ENCODE peak calls at places on chromosomes 4 and X, in ten cellular contexts. C is Caco-2, W is HCT116, V is astrocyte, Q is tibial nerve, O is IMR-90, S is stomach, J is vagina, P is cardiac muscle cell, G is BJ. A is an unnamed sample.

GRCh38 chr4:59920414-59920813 is 1279.7 kb upstream of the ADGRL3 start:
- DNase-seq in C (no peak), W (no peak), V (no peak), Q (no peak), O (no peak), S (no peak), J (no peak), P (no peak), G (no peak), A (no peak)

GRCh38 chrX:152632445-152633097 is 5.1 kb upstream of the GABRQ start:
- DNase-seq in C (peak; percentile 46), W (peak; percentile 16), V (no peak), Q (peak; percentile 78), O (peak; percentile 24), S (peak; percentile 56), J (peak; percentile 6), P (peak; percentile 49), G (no peak), A (peak; percentile 67)

GRCh38 chr4:6281436-6282144 is 11.9 kb downstream of the WFS1 start:
- DNase-seq in C (no peak), W (no peak), V (no peak), Q (no peak), O (no peak), S (no peak), J (no peak), P (no peak), G (no peak), A (no peak)

GRCh38 chrX:131735127-131735526 is 191.3 kb downstream of the OR13H1 start:
- DNase-seq in C (no peak), W (no peak), V (no peak), Q (no peak), O (no peak), S (no peak), J (no peak), P (no peak), G (no peak), A (no peak)

GRCh38 chrX:69412661-69413060 is 91.5 kb upstream of the NALF2 start:
- DNase-seq in C (no peak), W (no peak), V (no peak), Q (no peak), O (no peak), S (no peak), J (no peak), P (no peak), G (no peak), A (no peak)

GRCh38 chrX:103877571-103877970 is 45.5 kb upstream of the RAB9B start:
- DNase-seq in C (no peak), W (no peak), V (no peak), Q (no peak), O (no peak), S (no peak), J (no peak), P (no peak), G (no peak), A (no peak)

GRCh38 chr4:8095956-8096689 is 62.5 kb downstream of the ABLIM2 start:
- DNase-seq in C (no peak), W (no peak), V (no peak), Q (no peak), O (peak; percentile 18), S (no peak), J (no peak), P (no peak), G (no peak), A (no peak)

GRCh38 chr4:85555210-85555609 is 80.3 kb downstream of the ARHGAP24 start:
- DNase-seq in C (no peak), W (no peak), V (no peak), Q (no peak), O (no peak), S (no peak), J (no peak), P (no peak), G (no peak), A (no peak)

GRCh38 chr4:142497606-142498005 is 348.5 kb downstream of the INPP4B start:
- DNase-seq in C (no peak), W (no peak), V (no peak), Q (no peak), O (no peak), S (no peak), J (no peak), P (peak; percentile 12), G (no peak), A (no peak)

GRCh38 chr4:152956650-152957436 is 20.7 kb downstream of the FHDC1 start:
- DNase-seq in C (peak; percentile 7), W (no peak), V (peak; percentile 59), Q (no peak), O (peak; percentile 64), S (peak; percentile 46), J (no peak), P (peak; percentile 19), G (no peak), A (no peak)

GRCh38 chr4:42391981-42392380 is 5.3 kb upstream of the SHISA3 start:
- DNase-seq in C (no peak), W (no peak), V (no peak), Q (no peak), O (no peak), S (no peak), J (no peak), P (no peak), G (no peak), A (no peak)

GRCh38 chr4:145731026-145731425 is 51.1 kb downstream of the C4orf51 start:
- DNase-seq in C (no peak), W (no peak), V (peak; percentile 57), Q (no peak), O (peak; percentile 90), S (peak; percentile 76), J (no peak), P (peak; percentile 30), G (no peak), A (no peak)

GRCh38 chr4:27974339-27974738 is 1113.7 kb downstream of the STIM2 start:
- DNase-seq in C (no peak), W (no peak), V (no peak), Q (no peak), O (no peak), S (no peak), J (no peak), P (no peak), G (no peak), A (no peak)

GRCh38 chr4:131430302-131430701 is 1718.8 kb upstream of the PCDH10 start:
- DNase-seq in C (no peak), W (no peak), V (no peak), Q (no peak), O (no peak), S (no peak), J (no peak), P (no peak), G (no peak), A (no peak)

DNA sequence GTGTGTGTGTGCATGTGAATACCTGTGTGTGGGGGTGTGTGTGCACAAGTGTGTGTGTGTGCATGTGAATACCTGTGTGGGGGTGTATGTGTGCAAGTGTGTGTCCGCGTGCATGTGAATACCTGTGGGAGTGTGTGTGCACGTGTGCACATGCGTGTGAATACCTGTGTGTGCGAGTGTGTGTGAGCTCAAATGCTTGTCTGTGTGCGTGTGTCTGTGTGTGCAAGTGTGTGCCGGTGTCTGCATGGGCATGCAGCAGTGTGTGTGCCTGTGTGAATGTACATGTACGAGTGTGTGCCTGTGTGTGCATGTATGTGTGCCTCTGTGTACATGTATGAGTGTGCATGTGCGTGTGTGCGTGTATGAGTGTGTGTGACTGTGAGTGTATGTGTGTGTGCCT is 5.0 kb downstream of the DOK7 start:
- DNase-seq in C (no peak), W (no peak), V (no peak), Q (no peak), O (no peak), S (no peak), J (no peak), P (no peak), G (no peak), A (no peak)
- H3K27me3 ChIP-seq in C (no peaks in the 10 kb centered on the region), W (no peaks in the 10 kb centered on the region), V (peaks cover 14% of the 10 kb centered on the region), Q (no peaks in the 10 kb centered on the region), O (peaks cover 40% of the 10 kb centered on the region), S (no peaks in the 10 kb centered on the region), J (no peaks in the 10 kb centered on the region), P (no peaks in the 10 kb centered on the region), G (peaks cover 13% of the 10 kb centered on the region), A (no peaks in the 10 kb centered on the region)

DNA sequence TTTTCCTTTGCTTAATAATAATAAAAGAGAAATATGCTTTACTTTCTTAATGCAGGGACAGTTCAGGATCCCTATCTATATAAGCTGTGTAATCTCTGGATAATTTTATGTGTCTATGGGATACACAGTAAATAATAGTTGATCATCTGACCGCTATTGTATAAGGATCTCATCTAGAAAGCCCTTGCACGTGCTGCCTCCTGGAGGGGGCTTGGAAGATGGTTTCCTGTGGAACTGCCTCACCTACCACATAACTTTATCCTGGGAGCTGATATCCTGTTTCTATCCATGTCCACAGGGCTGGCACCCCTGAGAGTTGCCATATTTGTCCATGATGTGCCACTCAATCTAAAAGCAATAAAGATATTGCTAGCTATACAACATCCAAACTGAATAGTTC is 139.3 kb upstream of the FRMPD4 start:
- DNase-seq in C (peak; percentile 2), W (no peak), V (no peak), Q (no peak), O (no peak), S (no peak), J (no peak), P (peak; percentile 11), G (no peak), A (no peak)
- TF ChIP-seq CTCF in C (no peak), W (no peak), V (no peak), Q (no peak), O (no peak), S (no peak), J (no peak), P (no peak), G (no peak), A (no peak)

DNA sequence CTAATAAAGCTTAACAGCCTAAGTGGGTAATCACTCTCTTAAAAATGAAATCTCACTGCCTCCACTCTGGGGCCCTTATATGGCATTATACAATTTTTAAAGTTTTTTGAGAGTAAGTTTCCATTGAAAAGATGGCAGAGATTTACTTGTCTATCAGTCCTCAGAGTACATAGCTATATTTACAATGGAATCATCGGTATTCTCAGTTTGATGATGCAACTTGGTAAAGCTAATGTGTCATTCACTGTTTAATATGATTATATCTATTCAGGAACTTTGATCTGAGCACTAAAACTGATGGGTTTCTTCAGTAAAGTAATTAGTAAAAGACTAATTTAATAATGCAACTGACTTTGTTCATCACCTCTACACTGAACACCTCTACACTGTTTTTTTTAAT is 51.6 kb downstream of the CT47B1 start:
- DNase-seq in C (no peak), W (no peak), V (no peak), Q (no peak), O (no peak), S (no peak), J (no peak), P (no peak), G (no peak), A (no peak)
- H3K27me3 ChIP-seq in C (no peaks in the 10 kb centered on the region), W (no peaks in the 10 kb centered on the region), V (no peaks in the 10 kb centered on the region), Q (no peaks in the 10 kb centered on the region), O (no peaks in the 10 kb centered on the region), S (no peaks in the 10 kb centered on the region), J (no peaks in the 10 kb centered on the region), P (no peaks in the 10 kb centered on the region), G (no peaks in the 10 kb centered on the region), A (no peaks in the 10 kb centered on the region)

DNA sequence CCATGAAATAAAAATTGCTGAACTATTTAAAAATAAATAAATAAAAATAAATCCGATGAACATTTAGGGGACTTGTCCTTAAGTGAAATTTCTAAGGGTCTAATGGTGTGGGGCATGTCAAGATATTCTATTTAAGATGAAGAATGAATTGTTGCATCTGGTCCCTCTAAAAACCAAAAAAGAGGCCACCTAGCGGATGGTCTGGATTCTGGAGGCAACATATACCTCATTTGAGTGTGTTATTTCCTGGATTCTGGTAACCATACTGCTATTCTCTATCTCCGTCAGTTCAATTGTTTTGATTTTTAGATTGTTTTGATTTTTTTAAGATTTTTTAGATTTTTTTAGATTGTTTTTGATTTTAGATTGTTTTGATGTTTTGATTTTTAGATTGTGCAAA is 28.3 kb downstream of the AGTR2 start:
- DNase-seq in C (peak; percentile 2), W (no peak), V (no peak), Q (no peak), O (no peak), S (no peak), J (no peak), P (peak; percentile 0), G (no peak), A (no peak)
- TF ChIP-seq CTCF in C (no peak), W (no peak), V (no peak), Q (no peak), O (no peak), S (no peak), J (no peak), P (no peak), G (no peak), A (no peak)